ENCODE peak calls at places on chromosome 15, in five cellular contexts. M is GM12878; V is CD8-positive, alpha-beta T cell; X is left ventricle myocardium inferior; Q is MM.1S. F is an unnamed sample.

GRCh38 chr15:81000144-81000625 is 538 bp upstream of the TLNRD1 start:
- DNase-seq in M (no peak), V (no peak), X (no peak), Q (no peak), F (no peak)

GRCh38 chr15:79969175-79969574 is 1.8 kb downstream of the BCL2A1 start:
- DNase-seq in M (no peak), V (no peak), X (no peak), Q (no peak), F (no peak)

GRCh38 chr15:81852826-81853225 is 193.0 kb downstream of the MEX3B start:
- DNase-seq in M (no peak), V (no peak), X (no peak), Q (no peak), F (no peak)

GRCh38 chr15:29860872-29861271 is 38.6 kb upstream of the TJP1 start:
- DNase-seq in M (no peak), V (no peak), X (no peak), Q (no peak), F (no peak)

GRCh38 chr15:71093089-71094024 is 21.9 kb upstream of the THSD4 start:
- DNase-seq in M (no peak), V (no peak), X (no peak), Q (no peak), F (no peak)

GRCh38 chr15:68445351-68445750 is 13.4 kb upstream of the ITGA11 start:
- DNase-seq in M (no peak), V (no peak), X (no peak), Q (no peak), F (no peak)

GRCh38 chr15:69463182-69463756 is 10.7 kb downstream of the RPLP1 start:
- DNase-seq in M (no peak), V (no peak), X (no peak), Q (no peak), F (no peak)

GRCh38 chr15:89030311-89030710 is 57.9 kb upstream of the ABHD2 start:
- DNase-seq in M (no peak), V (no peak), X (no peak), Q (no peak), F (no peak)

GRCh38 chr15:34241376-34242350 is 16.8 kb downstream of the EMC4 start:
- DNase-seq in M (no peak), V (no peak), X (no peak), Q (peak; percentile 56), F (peak; percentile 19)

GRCh38 chr15:40421246-40422157 is 15.9 kb downstream of the IVD start:
- DNase-seq in M (no peak), V (peak; percentile 72), X (peak; percentile 76), Q (peak; percentile 66), F (peak; percentile 16)

GRCh38 chr15:90957105-90957790 is 2.6 kb downstream of the RCCD1 start:
- DNase-seq in M (no peak), V (no peak), X (no peak), Q (no peak), F (no peak)

GRCh38 chr15:101126618-101127502 is 125.0 kb downstream of the CHSY1 start:
- DNase-seq in M (no peak), V (no peak), X (no peak), Q (peak; percentile 48), F (no peak)

GRCh38 chr15:56052389-56053045 is 59.1 kb upstream of the NEDD4 start:
- DNase-seq in M (no peak), V (no peak), X (no peak), Q (peak; percentile 60), F (no peak)

DNA sequence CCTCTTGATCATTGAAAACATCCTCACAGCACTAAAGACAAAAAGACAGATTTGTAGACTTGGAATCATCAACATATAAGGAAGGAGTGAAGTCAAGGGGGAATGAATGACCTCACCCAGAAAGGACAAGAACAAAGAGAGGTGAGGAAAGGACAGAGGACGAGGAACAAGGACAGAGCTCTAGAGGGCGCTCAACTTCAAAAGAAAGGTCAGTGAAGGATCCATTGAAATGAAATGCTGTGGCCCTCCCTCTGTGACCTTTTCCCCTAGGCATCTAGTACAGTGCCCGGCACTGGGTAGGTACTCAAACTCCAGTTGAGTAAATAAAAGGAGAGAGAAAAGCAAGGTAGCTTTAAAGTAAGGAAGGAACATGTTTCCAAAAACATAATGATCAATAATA is 2.6 kb downstream of the ATP8B4 start:
- DNase-seq in M (no peak), V (no peak), X (no peak), Q (peak; percentile 41), F (no peak)
- TF ChIP-seq CTCF in M (peak; percentile 49), V (no peak), X (no peak), Q (peak; percentile 51), F (peak; percentile 67)

GRCh38 chr15:58537033-58537432 is 105.2 kb downstream of the LIPC start:
- DNase-seq in M (no peak), V (no peak), X (no peak), Q (no peak), F (no peak)

GRCh38 chr15:58537480-58537879 is 105.7 kb downstream of the LIPC start:
- DNase-seq in M (no peak), V (no peak), X (no peak), Q (no peak), F (no peak)

GRCh38 chr15:58539548-58539947 is 107.8 kb downstream of the LIPC start:
- DNase-seq in M (no peak), V (no peak), X (no peak), Q (no peak), F (no peak)

GRCh38 chr15:58538225-58538731 is 106.5 kb downstream of the LIPC start:
- DNase-seq in M (no peak), V (no peak), X (no peak), Q (no peak), F (no peak)

GRCh38 chr15:58538901-58539300 is 107.1 kb downstream of the LIPC start:
- DNase-seq in M (no peak), V (no peak), X (no peak), Q (no peak), F (no peak)
- H3K4me3 ChIP-seq in M (no peak overlapping the region), V (no peak overlapping the region), X (no peak overlapping the region), Q (no peak overlapping the region), F (no peak overlapping the region)

GRCh38 chr15:57751177-57751800 is 44.8 kb downstream of the POLR2M start:
- DNase-seq in M (no peak), V (no peak), X (no peak), Q (peak; percentile 27), F (no peak)
- TF ChIP-seq CTCF in M (peak; percentile 47), V (no peak), X (peak; percentile 68), Q (peak; percentile 59), F (peak; percentile 42)

DNA sequence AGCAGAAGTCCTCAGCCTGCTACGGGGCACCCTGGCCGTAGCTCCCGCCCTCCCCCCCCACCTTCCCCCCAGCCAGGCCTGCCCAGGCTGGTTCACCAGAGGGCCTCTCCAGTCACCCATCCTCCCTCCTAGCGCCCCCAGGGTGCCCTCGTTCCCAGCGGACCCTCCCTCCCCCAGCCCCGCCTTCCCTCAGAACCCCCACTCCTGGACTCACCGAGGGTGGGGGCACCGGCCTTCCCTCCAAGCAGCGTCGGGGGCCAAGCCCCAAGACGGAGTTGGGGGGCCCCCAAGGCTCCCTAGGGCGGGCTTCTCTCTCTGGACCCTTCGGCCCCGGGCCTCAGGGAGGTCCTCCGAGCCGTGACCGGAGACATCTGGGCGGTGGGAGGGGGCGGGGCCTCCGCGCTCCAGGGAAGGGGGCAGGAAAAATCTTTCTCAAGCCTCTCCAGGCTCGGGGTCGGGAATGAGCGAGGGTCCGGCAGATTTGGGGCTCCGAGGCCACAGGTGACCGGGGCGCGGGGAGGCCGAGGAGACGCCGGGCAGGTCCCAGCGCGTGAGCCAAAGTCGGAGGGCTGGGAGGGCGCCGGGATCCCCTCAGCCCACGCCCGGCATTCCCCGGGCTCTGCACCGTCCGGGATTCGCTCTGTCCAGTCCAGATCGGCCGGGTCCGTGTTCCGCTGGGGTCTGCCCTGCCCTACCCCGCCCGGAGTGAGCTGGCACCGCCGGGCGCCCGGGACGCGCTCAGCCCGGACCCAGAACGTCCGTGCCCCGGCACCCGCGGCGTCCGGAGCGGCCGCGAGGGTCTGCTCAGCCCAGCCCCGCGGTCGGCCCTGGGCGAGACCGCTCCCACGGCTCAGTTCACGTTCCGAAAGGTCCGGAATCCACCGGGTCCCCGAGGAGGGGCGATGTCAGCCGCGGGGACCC is 995 bp downstream of the INSYN1 start:
- DNase-seq in M (no peak), V (no peak), X (no peak), Q (no peak), F (no peak)
- H3K4me3 ChIP-seq in M (no peak overlapping the region), V (no peak overlapping the region), X (peak overlapping the region; percentile 81), Q (no peak overlapping the region), F (no peak overlapping the region)

F was measured in GM12864.